ENCODE peak calls at places on chromosome 6, in four cellular contexts. One of them, this sample, is unnamed.

GRCh38 chr6:165767228-165767627 is 104.2 kb upstream of the PDE10A start:
- DNase-seq in HCT116: no peak
- DNase-seq in IMR-90: no peak
- DNase-seq in neuronal stem cell: no peak
- DNase-seq in this sample: peak

GRCh38 chr6:73079611-73079955 is 145.7 kb downstream of the KHDC1L start:
- DNase-seq in HCT116: no peak
- DNase-seq in IMR-90: peak
- DNase-seq in neuronal stem cell: no peak
- DNase-seq in this sample: peak

GRCh38 chr6:11188161-11188915 is 44.1 kb downstream of the NEDD9 start:
- DNase-seq in HCT116: no peak
- DNase-seq in IMR-90: peak
- DNase-seq in neuronal stem cell: no peak
- DNase-seq in this sample: no peak

GRCh38 chr6:157091832-157092231 is 231.5 kb downstream of the TMEM242 start:
- DNase-seq in HCT116: no peak
- DNase-seq in IMR-90: no peak
- DNase-seq in neuronal stem cell: no peak
- DNase-seq in this sample: no peak

GRCh38 chr6:145020543-145020942 is 714.8 kb downstream of the EPM2A start:
- DNase-seq in HCT116: no peak
- DNase-seq in IMR-90: no peak
- DNase-seq in neuronal stem cell: no peak
- DNase-seq in this sample: no peak

GRCh38 chr6:41677430-41678045 is 39.3 kb downstream of the MDFI start:
- DNase-seq in HCT116: no peak
- DNase-seq in IMR-90: no peak
- DNase-seq in neuronal stem cell: no peak
- DNase-seq in this sample: no peak

GRCh38 chr6:148611213-148611612 is 135.6 kb upstream of the UST start:
- DNase-seq in HCT116: no peak
- DNase-seq in IMR-90: no peak
- DNase-seq in neuronal stem cell: no peak
- DNase-seq in this sample: peak

GRCh38 chr6:163536770-163537169 is 122.3 kb downstream of the QKI start:
- DNase-seq in HCT116: no peak
- DNase-seq in IMR-90: peak
- DNase-seq in neuronal stem cell: no peak
- DNase-seq in this sample: peak

GRCh38 chr6:116446399-116446798 is 14.8 kb upstream of the CALHM6 start:
- DNase-seq in HCT116: no peak
- DNase-seq in IMR-90: no peak
- DNase-seq in neuronal stem cell: no peak
- DNase-seq in this sample: no peak

GRCh38 chr6:39686980-39687379 is 38.2 kb downstream of the KIF6 start:
- DNase-seq in HCT116: no peak
- DNase-seq in IMR-90: no peak
- DNase-seq in neuronal stem cell: no peak
- DNase-seq in this sample: no peak

GRCh38 chr6:168037856-168038255 is 40.4 kb downstream of the KIF25 start:
- DNase-seq in HCT116: no peak
- DNase-seq in IMR-90: no peak
- DNase-seq in neuronal stem cell: no peak
- DNase-seq in this sample: no peak

GRCh38 chr6:15369838-15370237 is 124.0 kb downstream of the JARID2 start:
- DNase-seq in HCT116: no peak
- DNase-seq in IMR-90: no peak
- DNase-seq in neuronal stem cell: no peak
- DNase-seq in this sample: no peak

GRCh38 chr6:154386848-154387717 is 30.5 kb upstream of the IPCEF1 start:
- DNase-seq in HCT116: no peak
- DNase-seq in IMR-90: peak
- DNase-seq in neuronal stem cell: no peak
- DNase-seq in this sample: peak

GRCh38 chr6:64014581-64014980 is 379.0 kb downstream of the PHF3 start:
- DNase-seq in HCT116: no peak
- DNase-seq in IMR-90: no peak
- DNase-seq in neuronal stem cell: no peak
- DNase-seq in this sample: no peak

GRCh38 chr6:165508321-165508889 is 154.6 kb downstream of the PDE10A start:
- DNase-seq in HCT116: no peak
- DNase-seq in IMR-90: no peak
- DNase-seq in neuronal stem cell: no peak
- DNase-seq in this sample: no peak

GRCh38 chr6:6915219-6915618 is 192.5 kb upstream of the RREB1 start:
- DNase-seq in HCT116: no peak
- DNase-seq in IMR-90: no peak
- DNase-seq in neuronal stem cell: no peak
- DNase-seq in this sample: no peak

GRCh38 chr6:109978174-109979032 is at the start of gene GPR6:
- DNase-seq in HCT116: no peak
- DNase-seq in IMR-90: peak
- DNase-seq in neuronal stem cell: peak
- DNase-seq in this sample: peak

GRCh38 chr6:105553174-105553573 is 150.3 kb upstream of the PREP start:
- DNase-seq in HCT116: no peak
- DNase-seq in IMR-90: no peak
- DNase-seq in neuronal stem cell: no peak
- DNase-seq in this sample: no peak

GRCh38 chr6:36691011-36691410 is 6.6 kb upstream of the RAB44 start:
- DNase-seq in HCT116: no peak
- DNase-seq in IMR-90: no peak
- DNase-seq in neuronal stem cell: no peak
- DNase-seq in this sample: no peak

GRCh38 chr6:14452567-14453527 is 335.3 kb downstream of the CD83 start:
- DNase-seq in HCT116: no peak
- DNase-seq in IMR-90: no peak
- DNase-seq in neuronal stem cell: no peak
- DNase-seq in this sample: no peak

GRCh38 chr6:161318456-161318855 is 44.6 kb upstream of the AGPAT4 start:
- DNase-seq in HCT116: no peak
- DNase-seq in IMR-90: no peak
- DNase-seq in neuronal stem cell: peak
- DNase-seq in this sample: no peak

GRCh38 chr6:71510057-71510713 is 221.6 kb downstream of the OGFRL1 start:
- DNase-seq in HCT116: peak
- DNase-seq in IMR-90: peak
- DNase-seq in neuronal stem cell: peak
- DNase-seq in this sample: peak

GRCh38 chr6:656460-657252 is at the start of gene HUS1B:
- DNase-seq in HCT116: no peak
- DNase-seq in IMR-90: no peak
- DNase-seq in neuronal stem cell: no peak
- DNase-seq in this sample: no peak

GRCh38 chr6:122717350-122717749 is 62.2 kb upstream of the FABP7 start:
- DNase-seq in HCT116: no peak
- DNase-seq in IMR-90: peak
- DNase-seq in neuronal stem cell: peak
- DNase-seq in this sample: peak

GRCh38 chr6:35601331-35602132 is 87.2 kb downstream of the FKBP5 start:
- DNase-seq in HCT116: peak
- DNase-seq in IMR-90: peak
- DNase-seq in neuronal stem cell: no peak
- DNase-seq in this sample: peak

GRCh38 chr6:169959129-169960002 is 207.9 kb downstream of the ERMARD start:
- DNase-seq in HCT116: no peak
- DNase-seq in IMR-90: no peak
- DNase-seq in neuronal stem cell: no peak
- DNase-seq in this sample: no peak

GRCh38 chr6:29510202-29510601 is 22.4 kb upstream of the MAS1L start:
- DNase-seq in HCT116: no peak
- DNase-seq in IMR-90: no peak
- DNase-seq in neuronal stem cell: peak
- DNase-seq in this sample: no peak

GRCh38 chr6:73460044-73460443 is 1.5 kb upstream of the MTO1 start:
- DNase-seq in HCT116: no peak
- DNase-seq in IMR-90: no peak
- DNase-seq in neuronal stem cell: no peak
- DNase-seq in this sample: no peak

GRCh38 chr6:132623446-132623845 is 629 bp downstream of the TAAR2 start:
- DNase-seq in HCT116: no peak
- DNase-seq in IMR-90: no peak
- DNase-seq in neuronal stem cell: no peak
- DNase-seq in this sample: no peak

GRCh38 chr6:88135578-88136114 is 30.5 kb downstream of the CNR1 start:
- DNase-seq in HCT116: no peak
- DNase-seq in IMR-90: no peak
- DNase-seq in neuronal stem cell: no peak
- DNase-seq in this sample: no peak

GRCh38 chr6:106397441-106397840 is 36.9 kb downstream of the CRYBG1 start:
- DNase-seq in HCT116: no peak
- DNase-seq in IMR-90: no peak
- DNase-seq in neuronal stem cell: no peak
- DNase-seq in this sample: no peak

GRCh38 chr6:77463881-77464867 is 883 bp upstream of the HTR1B start:
- DNase-seq in HCT116: no peak
- DNase-seq in IMR-90: no peak
- DNase-seq in neuronal stem cell: peak
- DNase-seq in this sample: no peak
- H3K9ac ChIP-seq in HCT116: peak
- H3K9ac ChIP-seq in IMR-90: peak
- H3K9ac ChIP-seq in neuronal stem cell: peak
- H3K9ac ChIP-seq in this sample: peak

DNA sequence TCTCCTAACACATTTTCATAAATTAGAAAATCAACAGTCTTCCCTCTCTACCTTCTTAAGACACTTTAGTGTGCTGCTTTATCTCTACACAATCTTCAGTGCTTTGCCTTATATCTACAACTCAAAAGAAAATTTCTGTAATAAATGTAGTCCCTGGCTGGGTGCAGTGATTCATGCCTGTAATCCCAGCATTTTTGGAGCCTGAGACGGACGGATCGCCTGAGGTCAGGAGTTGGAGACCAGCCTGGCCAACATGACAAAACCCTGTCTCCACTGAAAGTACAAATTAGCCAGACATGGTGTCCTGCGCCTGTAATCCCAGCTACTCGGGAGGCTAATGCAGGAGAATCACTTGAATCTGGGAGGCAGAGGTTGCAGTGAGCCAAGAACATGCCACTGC is 9.7 kb upstream of the EDN1 start:
- DNase-seq in HCT116: no peak
- DNase-seq in IMR-90: peak
- DNase-seq in neuronal stem cell: no peak
- DNase-seq in this sample: no peak
- H3K4me2 ChIP-seq in HCT116: no peak
- H3K4me2 ChIP-seq in IMR-90: no peak
- H3K4me2 ChIP-seq in neuronal stem cell: no peak
- H3K4me2 ChIP-seq in this sample: no peak

GRCh38 chr6:137868721-137869631 is 1.9 kb downstream of the TNFAIP3 start:
- DNase-seq in HCT116: no peak
- DNase-seq in IMR-90: no peak
- DNase-seq in neuronal stem cell: no peak
- DNase-seq in this sample: no peak

GRCh38 chr6:137870744-137871247 is 3.7 kb downstream of the TNFAIP3 start:
- DNase-seq in HCT116: no peak
- DNase-seq in IMR-90: peak
- DNase-seq in neuronal stem cell: no peak
- DNase-seq in this sample: no peak

GRCh38 chr6:137871299-137871698 is 4.2 kb downstream of the TNFAIP3 start:
- DNase-seq in HCT116: no peak
- DNase-seq in IMR-90: no peak
- DNase-seq in neuronal stem cell: no peak
- DNase-seq in this sample: no peak

GRCh38 chr6:137869781-137870180 is 2.7 kb downstream of the TNFAIP3 start:
- DNase-seq in HCT116: no peak
- DNase-seq in IMR-90: no peak
- DNase-seq in neuronal stem cell: no peak
- DNase-seq in this sample: no peak

GRCh38 chr6:137870286-137870685 is 3.2 kb downstream of the TNFAIP3 start:
- DNase-seq in HCT116: no peak
- DNase-seq in IMR-90: no peak
- DNase-seq in neuronal stem cell: no peak
- DNase-seq in this sample: no peak
- H3K9ac ChIP-seq in HCT116: no peak
- H3K9ac ChIP-seq in IMR-90: no peak
- H3K9ac ChIP-seq in neuronal stem cell: no peak
- H3K9ac ChIP-seq in this sample: no peak

GRCh38 chr6:127202676-127203075 is 64.0 kb upstream of the RNF146 start:
- DNase-seq in HCT116: no peak
- DNase-seq in IMR-90: no peak
- DNase-seq in neuronal stem cell: no peak
- DNase-seq in this sample: peak

GRCh38 chr6:127199470-127199869 is 67.2 kb upstream of the RNF146 start:
- DNase-seq in HCT116: no peak
- DNase-seq in IMR-90: no peak
- DNase-seq in neuronal stem cell: no peak
- DNase-seq in this sample: no peak

GRCh38 chr6:127198549-127198948 is 68.1 kb upstream of the RNF146 start:
- DNase-seq in HCT116: no peak
- DNase-seq in IMR-90: peak
- DNase-seq in neuronal stem cell: no peak
- DNase-seq in this sample: no peak

GRCh38 chr6:127200114-127200513 is 66.5 kb upstream of the RNF146 start:
- DNase-seq in HCT116: no peak
- DNase-seq in IMR-90: no peak
- DNase-seq in neuronal stem cell: no peak
- DNase-seq in this sample: no peak

GRCh38 chr6:127201321-127201720 is 65.3 kb upstream of the RNF146 start:
- DNase-seq in HCT116: no peak
- DNase-seq in IMR-90: peak
- DNase-seq in neuronal stem cell: no peak
- DNase-seq in this sample: peak
- H3K4me2 ChIP-seq in HCT116: no peak
- H3K4me2 ChIP-seq in IMR-90: no peak
- H3K4me2 ChIP-seq in neuronal stem cell: no peak
- H3K4me2 ChIP-seq in this sample: peak

GRCh38 chr6:16496982-16497823 is 258.8 kb downstream of the GMPR start:
- DNase-seq in HCT116: no peak
- DNase-seq in IMR-90: peak
- DNase-seq in neuronal stem cell: no peak
- DNase-seq in this sample: peak

GRCh38 chr6:16493802-16494201 is 255.4 kb downstream of the GMPR start:
- DNase-seq in HCT116: no peak
- DNase-seq in IMR-90: no peak
- DNase-seq in neuronal stem cell: no peak
- DNase-seq in this sample: no peak

GRCh38 chr6:16496210-16496609 is 257.8 kb downstream of the GMPR start:
- DNase-seq in HCT116: no peak
- DNase-seq in IMR-90: no peak
- DNase-seq in neuronal stem cell: no peak
- DNase-seq in this sample: no peak

GRCh38 chr6:16493112-16493511 is 254.7 kb downstream of the GMPR start:
- DNase-seq in HCT116: no peak
- DNase-seq in IMR-90: no peak
- DNase-seq in neuronal stem cell: no peak
- DNase-seq in this sample: no peak

GRCh38 chr6:16494781-16495180 is 256.4 kb downstream of the GMPR start:
- DNase-seq in HCT116: no peak
- DNase-seq in IMR-90: peak
- DNase-seq in neuronal stem cell: no peak
- DNase-seq in this sample: no peak
- H3K9ac ChIP-seq in HCT116: no peak
- H3K9ac ChIP-seq in IMR-90: no peak
- H3K9ac ChIP-seq in neuronal stem cell: no peak
- H3K9ac ChIP-seq in this sample: no peak